ENCODE peak calls at places on chromosomes 11 and 22, in seven cellular contexts. O is psoas muscle; S is erythroblast; F is GM10248; Z is Ammon's horn; G is stimulated activated naive CD4-positive, alpha-beta T cell; L is uterus. J is an unnamed sample.

GRCh38 chr11:67496113-67496512 is 9.1 kb downstream of the PITPNM1 start:
- DNase-seq in Z (no peak), S (no peak), L (no peak), G (no peak), O (no peak), F (no peak), J (no peak)

GRCh38 chr11:206002-206384 is 1.2 kb downstream of the BET1L start:
- DNase-seq in F (no peak), L (no peak), S (no peak), G (no peak), Z (no peak), O (no peak), J (no peak)

GRCh38 chr11:107898270-107898669 is 30.0 kb upstream of the RAB39A start:
- DNase-seq in F (peak; percentile 43), L (no peak), S (peak; percentile 14), Z (peak; percentile 46), G (peak; percentile 1), O (no peak), J (peak; percentile 72)

GRCh38 chr11:106271686-106272085 is 194.2 kb downstream of the AASDHPPT start:
- DNase-seq in Z (no peak), L (no peak), S (no peak), G (no peak), O (no peak), F (no peak), J (no peak)

GRCh38 chr11:48165426-48165825 is 51.2 kb upstream of the OR4B1 start:
- DNase-seq in L (no peak), Z (no peak), O (no peak), F (no peak), S (no peak), G (no peak), J (no peak)

GRCh38 chr22:26889794-26890193 is 232.4 kb downstream of the MIAT start:
- DNase-seq in G (no peak), F (no peak), O (no peak), S (no peak), Z (no peak), L (no peak), J (no peak)

GRCh38 chr22:31750365-31751284 is 693 bp upstream of the PRR14L start:
- DNase-seq in Z (no peak), O (no peak), F (no peak), S (peak; percentile 42), G (no peak), L (no peak), J (no peak)

GRCh38 chr11:99901175-99901574 is 785.9 kb upstream of the ARHGAP42 start:
- DNase-seq in S (no peak), L (no peak), F (no peak), G (no peak), Z (no peak), O (no peak), J (no peak)

GRCh38 chr11:93169950-93170561 is 27.7 kb downstream of the SLC36A4 start:
- DNase-seq in O (no peak), S (peak; percentile 4), G (no peak), L (no peak), F (peak; percentile 9), Z (peak; percentile 26), J (peak; percentile 22)

GRCh38 chr11:104343578-104343977 is 179.6 kb upstream of the PDGFD start:
- DNase-seq in G (no peak), L (no peak), O (no peak), S (peak; percentile 3), F (no peak), Z (no peak), J (peak; percentile 47)

GRCh38 chr11:74636633-74637184 is 44.3 kb downstream of the POLD3 start:
- DNase-seq in G (no peak), F (no peak), L (no peak), S (no peak), O (no peak), Z (no peak), J (peak; percentile 15)

GRCh38 chr11:34851916-34852315 is 64.3 kb downstream of the APIP start:
- DNase-seq in O (no peak), F (no peak), G (no peak), L (no peak), Z (no peak), S (no peak), J (no peak)

GRCh38 chr22:42072606-42073330 is 1.3 kb upstream of the PHETA2 start:
- DNase-seq in Z (no peak), F (no peak), G (no peak), O (no peak), S (peak; percentile 42), L (no peak), J (no peak)

GRCh38 chr22:20076627-20077172 is 3.3 kb upstream of the DGCR8 start:
- DNase-seq in S (peak; percentile 89), G (no peak), Z (no peak), F (no peak), O (no peak), L (no peak), J (peak; percentile 2)

GRCh38 chr22:46969491-46969890 is 207.0 kb downstream of the TBC1D22A start:
- DNase-seq in Z (no peak), F (peak; percentile 89), O (no peak), G (no peak), S (no peak), L (no peak), J (no peak)

GRCh38 chr11:74185695-74186094 is 14.6 kb downstream of the PPME1 start:
- DNase-seq in L (no peak), S (peak; percentile 16), F (no peak), Z (no peak), O (no peak), G (no peak), J (no peak)

GRCh38 chr22:48603621-48604320 is 1223.9 kb downstream of the BRD1 start:
- DNase-seq in G (no peak), L (no peak), F (no peak), Z (peak; percentile 84), S (no peak), O (no peak), J (no peak)

GRCh38 chr11:110134120-110134519 is 40.9 kb downstream of the ZC3H12C start:
- DNase-seq in F (no peak), S (no peak), Z (peak; percentile 58), G (no peak), L (no peak), O (no peak), J (no peak)

GRCh38 chr11:67492801-67493547 is 10.1 kb downstream of the AIP start:
- DNase-seq in F (no peak), G (no peak), Z (no peak), S (no peak), L (no peak), O (no peak), J (no peak)

GRCh38 chr11:124758355-124759267 is 3.5 kb downstream of the ESAM start:
- DNase-seq in O (peak; percentile 74), L (peak; percentile 53), Z (peak; percentile 81), S (peak; percentile 72), G (peak; percentile 58), F (peak; percentile 80), J (peak; percentile 84)

GRCh38 chr11:79536155-79536917 is 95.5 kb upstream of the TENM4 start:
- DNase-seq in O (no peak), F (no peak), L (no peak), S (no peak), Z (no peak), G (no peak), J (no peak)

GRCh38 chr11:37946155-37946766 is 1348.2 kb upstream of the RAG2 start:
- DNase-seq in Z (no peak), L (no peak), F (no peak), O (no peak), G (no peak), S (peak; percentile 51), J (peak; percentile 54)

GRCh38 chr22:33328789-33329296 is 270.7 kb upstream of the SYN3 start:
- DNase-seq in S (no peak), L (no peak), Z (no peak), F (no peak), O (no peak), G (no peak), J (no peak)

GRCh38 chr22:39243443-39244072 is 1.2 kb downstream of the PDGFB start:
- DNase-seq in F (no peak), L (no peak), S (no peak), Z (no peak), O (no peak), G (no peak), J (no peak)

GRCh38 chr11:94018721-94019120 is 2.4 kb upstream of the HEPHL1 start:
- DNase-seq in G (no peak), S (no peak), L (no peak), Z (no peak), F (no peak), O (no peak), J (no peak)

GRCh38 chr11:71309181-71309580 is 56.8 kb upstream of the SHANK2 start:
- DNase-seq in L (no peak), G (no peak), O (no peak), Z (no peak), F (no peak), S (no peak), J (no peak)

GRCh38 chr11:82722236-82722635 is 11.4 kb downstream of the FAM181B start:
- DNase-seq in L (no peak), G (no peak), S (no peak), F (no peak), Z (no peak), O (no peak), J (no peak)

GRCh38 chr11:110000045-110000502 is 93.1 kb upstream of the ZC3H12C start:
- DNase-seq in Z (peak; percentile 27), O (no peak), F (peak; percentile 70), G (no peak), S (no peak), L (no peak), J (peak; percentile 52)

GRCh38 chr11:59778122-59778521 is 22.9 kb downstream of the STX3 start:
- DNase-seq in S (no peak), O (no peak), F (no peak), G (no peak), L (no peak), Z (no peak), J (no peak)

GRCh38 chr11:85896871-85897270 is 41.7 kb downstream of the CCDC83 start:
- DNase-seq in L (no peak), G (no peak), F (no peak), O (no peak), S (no peak), Z (no peak), J (no peak)